ENCODE peak calls at places on chromosomes 12 and 14, in ten cellular contexts. One of them, this sample, is unnamed.

GRCh38 chr12:124727244-124727673 is 136.4 kb downstream of the SCARB1 start:
- DNase-seq in iPS-NIHi11: no peak
- DNase-seq in AG09309: no peak
- DNase-seq in RWPE1: peak
- DNase-seq in K562: peak
- DNase-seq in GM20000: peak
- DNase-seq in bronchial epithelial cell: no peak
- DNase-seq in iris pigment epithelial cell: peak
- DNase-seq in caudate nucleus: peak
- DNase-seq in HTR-8/SVneo: peak
- DNase-seq in this sample: no peak

GRCh38 chr14:69658664-69659261 is 47.4 kb downstream of the SUSD6 start:
- DNase-seq in iris pigment epithelial cell: peak
- DNase-seq in RWPE1: peak
- DNase-seq in iPS-NIHi11: peak
- DNase-seq in K562: peak
- DNase-seq in AG09309: no peak
- DNase-seq in GM20000: no peak
- DNase-seq in HTR-8/SVneo: no peak
- DNase-seq in caudate nucleus: no peak
- DNase-seq in bronchial epithelial cell: peak
- DNase-seq in this sample: no peak

GRCh38 chr12:49543914-49544815 is 5.3 kb downstream of the KCNH3 start:
- DNase-seq in caudate nucleus: peak
- DNase-seq in RWPE1: no peak
- DNase-seq in iris pigment epithelial cell: no peak
- DNase-seq in K562: no peak
- DNase-seq in HTR-8/SVneo: no peak
- DNase-seq in AG09309: no peak
- DNase-seq in GM20000: no peak
- DNase-seq in bronchial epithelial cell: no peak
- DNase-seq in iPS-NIHi11: peak
- DNase-seq in this sample: no peak

GRCh38 chr14:30607156-30607780 is 14.9 kb upstream of the SCFD1 start:
- DNase-seq in K562: no peak
- DNase-seq in AG09309: no peak
- DNase-seq in HTR-8/SVneo: no peak
- DNase-seq in bronchial epithelial cell: no peak
- DNase-seq in iris pigment epithelial cell: peak
- DNase-seq in caudate nucleus: no peak
- DNase-seq in iPS-NIHi11: no peak
- DNase-seq in RWPE1: no peak
- DNase-seq in GM20000: no peak
- DNase-seq in this sample: no peak

GRCh38 chr12:106953352-106954260 is 2.1 kb upstream of the TMEM263 start:
- DNase-seq in bronchial epithelial cell: no peak
- DNase-seq in HTR-8/SVneo: peak
- DNase-seq in RWPE1: no peak
- DNase-seq in caudate nucleus: no peak
- DNase-seq in GM20000: no peak
- DNase-seq in iPS-NIHi11: no peak
- DNase-seq in AG09309: no peak
- DNase-seq in K562: no peak
- DNase-seq in iris pigment epithelial cell: peak
- DNase-seq in this sample: no peak

GRCh38 chr12:49055978-49056754 is 4.4 kb downstream of the KMT2D start:
- DNase-seq in bronchial epithelial cell: peak
- DNase-seq in caudate nucleus: peak
- DNase-seq in RWPE1: peak
- DNase-seq in iPS-NIHi11: peak
- DNase-seq in GM20000: peak
- DNase-seq in iris pigment epithelial cell: peak
- DNase-seq in HTR-8/SVneo: peak
- DNase-seq in AG09309: peak
- DNase-seq in K562: peak
- DNase-seq in this sample: no peak

GRCh38 chr14:38137005-38137404 is 70.7 kb upstream of the SSTR1 start:
- DNase-seq in iris pigment epithelial cell: peak
- DNase-seq in RWPE1: no peak
- DNase-seq in bronchial epithelial cell: no peak
- DNase-seq in K562: no peak
- DNase-seq in caudate nucleus: no peak
- DNase-seq in HTR-8/SVneo: no peak
- DNase-seq in iPS-NIHi11: no peak
- DNase-seq in GM20000: no peak
- DNase-seq in AG09309: no peak
- DNase-seq in this sample: no peak

GRCh38 chr12:50222275-50222783 is 55.2 kb upstream of the CERS5 start:
- DNase-seq in GM20000: peak
- DNase-seq in HTR-8/SVneo: peak
- DNase-seq in AG09309: peak
- DNase-seq in K562: peak
- DNase-seq in iPS-NIHi11: peak
- DNase-seq in bronchial epithelial cell: peak
- DNase-seq in RWPE1: peak
- DNase-seq in caudate nucleus: peak
- DNase-seq in iris pigment epithelial cell: peak
- DNase-seq in this sample: peak

GRCh38 chr12:52751795-52752194 is 25.4 kb downstream of the KRT76 start:
- DNase-seq in RWPE1: no peak
- DNase-seq in GM20000: no peak
- DNase-seq in iPS-NIHi11: no peak
- DNase-seq in HTR-8/SVneo: no peak
- DNase-seq in iris pigment epithelial cell: no peak
- DNase-seq in bronchial epithelial cell: no peak
- DNase-seq in K562: no peak
- DNase-seq in caudate nucleus: no peak
- DNase-seq in AG09309: no peak
- DNase-seq in this sample: no peak

GRCh38 chr14:95811813-95812212 is 64.8 kb upstream of the TUNAR start:
- DNase-seq in K562: no peak
- DNase-seq in RWPE1: no peak
- DNase-seq in iris pigment epithelial cell: no peak
- DNase-seq in GM20000: no peak
- DNase-seq in iPS-NIHi11: no peak
- DNase-seq in caudate nucleus: no peak
- DNase-seq in AG09309: no peak
- DNase-seq in bronchial epithelial cell: no peak
- DNase-seq in HTR-8/SVneo: no peak
- DNase-seq in this sample: no peak

GRCh38 chr12:91274886-91275285 is 92.3 kb upstream of the DCN start:
- DNase-seq in AG09309: peak
- DNase-seq in caudate nucleus: no peak
- DNase-seq in iPS-NIHi11: no peak
- DNase-seq in bronchial epithelial cell: no peak
- DNase-seq in K562: no peak
- DNase-seq in HTR-8/SVneo: no peak
- DNase-seq in GM20000: no peak
- DNase-seq in iris pigment epithelial cell: peak
- DNase-seq in RWPE1: no peak
- DNase-seq in this sample: no peak

GRCh38 chr14:22887260-22887989 is 4.4 kb downstream of the REM2 start:
- DNase-seq in iris pigment epithelial cell: peak
- DNase-seq in HTR-8/SVneo: peak
- DNase-seq in AG09309: no peak
- DNase-seq in bronchial epithelial cell: peak
- DNase-seq in K562: peak
- DNase-seq in RWPE1: peak
- DNase-seq in GM20000: peak
- DNase-seq in iPS-NIHi11: peak
- DNase-seq in caudate nucleus: no peak
- DNase-seq in this sample: peak

GRCh38 chr12:123049398-123050250 is 69.1 kb downstream of the ARL6IP4 start:
- DNase-seq in iPS-NIHi11: no peak
- DNase-seq in GM20000: no peak
- DNase-seq in K562: no peak
- DNase-seq in caudate nucleus: peak
- DNase-seq in RWPE1: no peak
- DNase-seq in HTR-8/SVneo: no peak
- DNase-seq in bronchial epithelial cell: no peak
- DNase-seq in iris pigment epithelial cell: peak
- DNase-seq in AG09309: no peak
- DNase-seq in this sample: no peak

GRCh38 chr14:29236848-29237247 is 470.3 kb downstream of the FOXG1 start:
- DNase-seq in caudate nucleus: no peak
- DNase-seq in RWPE1: peak
- DNase-seq in bronchial epithelial cell: peak
- DNase-seq in AG09309: no peak
- DNase-seq in K562: no peak
- DNase-seq in HTR-8/SVneo: peak
- DNase-seq in iPS-NIHi11: no peak
- DNase-seq in GM20000: no peak
- DNase-seq in iris pigment epithelial cell: peak
- DNase-seq in this sample: no peak

GRCh38 chr12:60522684-60523083 is 926.9 kb downstream of the SLC16A7 start:
- DNase-seq in HTR-8/SVneo: no peak
- DNase-seq in AG09309: no peak
- DNase-seq in K562: no peak
- DNase-seq in GM20000: no peak
- DNase-seq in iris pigment epithelial cell: no peak
- DNase-seq in bronchial epithelial cell: no peak
- DNase-seq in iPS-NIHi11: no peak
- DNase-seq in caudate nucleus: peak
- DNase-seq in RWPE1: no peak
- DNase-seq in this sample: no peak

GRCh38 chr12:79871621-79872020 is 63.3 kb downstream of the PPP1R12A start:
- DNase-seq in iPS-NIHi11: no peak
- DNase-seq in HTR-8/SVneo: no peak
- DNase-seq in K562: no peak
- DNase-seq in bronchial epithelial cell: no peak
- DNase-seq in RWPE1: no peak
- DNase-seq in GM20000: no peak
- DNase-seq in iris pigment epithelial cell: no peak
- DNase-seq in AG09309: no peak
- DNase-seq in caudate nucleus: no peak
- DNase-seq in this sample: no peak

GRCh38 chr12:54988402-54989054 is 4.0 kb upstream of the TESPA1 start:
- DNase-seq in K562: peak
- DNase-seq in RWPE1: no peak
- DNase-seq in iPS-NIHi11: no peak
- DNase-seq in iris pigment epithelial cell: peak
- DNase-seq in GM20000: no peak
- DNase-seq in caudate nucleus: peak
- DNase-seq in bronchial epithelial cell: no peak
- DNase-seq in AG09309: no peak
- DNase-seq in HTR-8/SVneo: no peak
- DNase-seq in this sample: no peak

This sample was measured in mesothelial cell of epicardium.